ENCODE peak calls at places on chromosomes 3 and 15, in seven cellular contexts. B, P, W, L, H, I and C are unnamed samples.

GRCh38 chr15:92829875-92830274 is 70.2 kb upstream of the CHD2 start:
- DNase-seq in B (no peak), P (no peak), W (no peak), L (no peak), H (no peak), I (no peak), C (no peak)

GRCh38 chr3:58608648-58609047 is 31.5 kb upstream of the FAM107A start:
- DNase-seq in B (no peak), P (no peak), W (no peak), L (no peak), H (no peak), I (peak), C (peak)

GRCh38 chr3:23709987-23710386 is 95.8 kb upstream of the UBE2E1 start:
- DNase-seq in B (no peak), P (no peak), W (no peak), L (no peak), H (no peak), I (no peak), C (no peak)

GRCh38 chr3:127985216-127985615 is 67.0 kb upstream of the SEC61A1 start:
- DNase-seq in B (no peak), P (no peak), W (no peak), L (peak), H (no peak), I (no peak), C (no peak)

GRCh38 chr3:178097576-178097975 is 438.7 kb upstream of the KCNMB2 start:
- DNase-seq in B (peak), P (no peak), W (peak), L (peak), H (no peak), I (no peak), C (peak)

GRCh38 chr3:123096701-123097100 is 29.9 kb downstream of the PDIA5 start:
- DNase-seq in B (peak), P (peak), W (peak), L (peak), H (no peak), I (peak), C (peak)

GRCh38 chr3:37240170-37240945 is 66.0 kb upstream of the LRRFIP2 start:
- DNase-seq in B (no peak), P (no peak), W (no peak), L (no peak), H (no peak), I (no peak), C (no peak)

GRCh38 chr3:98968347-98968746 is 66.9 kb upstream of the DCBLD2 start:
- DNase-seq in B (no peak), P (no peak), W (no peak), L (peak), H (no peak), I (no peak), C (no peak)

GRCh38 chr15:68313501-68314390 is 36.2 kb downstream of the FEM1B start:
- DNase-seq in B (peak), P (no peak), W (no peak), L (no peak), H (no peak), I (no peak), C (no peak)

GRCh38 chr15:78739206-78739605 is 72.1 kb downstream of the ADAMTS7 start:
- DNase-seq in B (no peak), P (no peak), W (no peak), L (no peak), H (no peak), I (no peak), C (no peak)

GRCh38 chr3:22988566-22988965 is 214.6 kb upstream of the UBE2E2 start:
- DNase-seq in B (peak), P (no peak), W (no peak), L (no peak), H (no peak), I (peak), C (no peak)

GRCh38 chr3:171239757-171240503 is 213.4 kb upstream of the SLC2A2 start:
- DNase-seq in B (no peak), P (no peak), W (no peak), L (no peak), H (no peak), I (no peak), C (no peak)

GRCh38 chr3:15812183-15812582 is 14.4 kb upstream of the ANKRD28 start:
- DNase-seq in B (no peak), P (no peak), W (peak), L (peak), H (no peak), I (no peak), C (no peak)

GRCh38 chr3:105626739-105627138 is 242.1 kb downstream of the CBLB start:
- DNase-seq in B (no peak), P (no peak), W (no peak), L (no peak), H (no peak), I (no peak), C (no peak)

GRCh38 chr15:73352082-73352481 is 16.7 kb downstream of the HCN4 start:
- DNase-seq in B (no peak), P (no peak), W (no peak), L (peak), H (no peak), I (peak), C (peak)

GRCh38 chr3:44842376-44842775 is 19.3 kb upstream of the TMEM42 start:
- DNase-seq in B (no peak), P (no peak), W (no peak), L (no peak), H (no peak), I (no peak), C (no peak)

GRCh38 chr15:31302029-31302657 is 24.5 kb upstream of the KLF13 start:
- DNase-seq in B (peak), P (no peak), W (no peak), L (no peak), H (no peak), I (no peak), C (no peak)

GRCh38 chr15:31302778-31303433 is 23.7 kb upstream of the KLF13 start:
- DNase-seq in B (peak), P (no peak), W (no peak), L (no peak), H (no peak), I (no peak), C (no peak)

GRCh38 chr15:31304736-31305365 is 21.8 kb upstream of the KLF13 start:
- DNase-seq in B (peak), P (no peak), W (no peak), L (peak), H (no peak), I (no peak), C (no peak)

GRCh38 chr15:31304074-31304648 is 22.5 kb upstream of the KLF13 start:
- DNase-seq in B (peak), P (no peak), W (no peak), L (no peak), H (no peak), I (no peak), C (no peak)

GRCh38 chr15:31303434-31304073 is 23.1 kb upstream of the KLF13 start:
- DNase-seq in B (peak), P (no peak), W (peak), L (peak), H (no peak), I (peak), C (no peak)
- H3K27ac ChIP-seq in B (no peak), P (peak), W (no peak), L (no peak), H (no peak), I (no peak), C (no peak)

GRCh38 chr15:41411441-41411840 is 5.5 kb upstream of the RTF1 start:
- DNase-seq in B (no peak), P (no peak), W (no peak), L (no peak), H (no peak), I (no peak), C (no peak)
- H3K27ac ChIP-seq in B (no peak), P (no peak), W (no peak), L (no peak), H (peak), I (no peak), C (no peak)

GRCh38 chr15:66359740-66360139 is 3.3 kb upstream of the TIPIN start:
- DNase-seq in B (no peak), P (no peak), W (no peak), L (no peak), H (peak), I (no peak), C (no peak)
- H3K27ac ChIP-seq in B (no peak), P (no peak), W (no peak), L (no peak), H (peak), I (no peak), C (no peak)

GRCh38 chr3:146250449-146251382 is at the start of gene PLSCR4:
- DNase-seq in B (peak), P (no peak), W (peak), L (peak), H (no peak), I (peak), C (peak)
- H3K27ac ChIP-seq in B (peak), P (peak), W (no peak), L (peak), H (no peak), I (peak), C (peak)

GRCh38 chr3:32454111-32454510 is 48.5 kb downstream of the CMTM6 start:
- DNase-seq in B (no peak), P (no peak), W (no peak), L (no peak), H (no peak), I (no peak), C (no peak)

GRCh38 chr3:32451049-32451659 is 51.5 kb downstream of the CMTM6 start:
- DNase-seq in B (no peak), P (no peak), W (no peak), L (no peak), H (no peak), I (no peak), C (no peak)

GRCh38 chr3:32452009-32452408 is 50.6 kb downstream of the CMTM6 start:
- DNase-seq in B (no peak), P (no peak), W (no peak), L (no peak), H (no peak), I (no peak), C (no peak)

GRCh38 chr3:32454731-32455608 is 47.7 kb downstream of the CMTM6 start:
- DNase-seq in B (no peak), P (no peak), W (no peak), L (no peak), H (no peak), I (no peak), C (no peak)

DNA sequence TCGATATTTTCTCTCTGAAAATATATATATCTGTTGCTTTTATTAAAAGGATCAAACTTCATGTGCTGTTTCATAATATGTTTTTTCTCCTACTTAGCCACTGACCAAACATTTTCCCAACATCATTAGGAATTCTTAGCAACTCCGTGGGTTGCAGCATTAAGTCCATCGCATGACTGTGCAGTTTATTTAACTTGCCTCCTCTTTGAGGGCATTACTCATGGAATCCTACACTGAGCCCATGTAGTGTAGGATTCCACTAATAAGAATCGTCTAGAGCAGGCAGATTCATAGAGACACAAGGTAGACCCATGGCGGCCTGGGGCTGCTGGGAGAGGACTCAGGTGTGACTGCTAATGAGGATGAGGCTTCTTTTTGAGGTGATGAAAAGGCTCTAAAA is 49.3 kb downstream of the CMTM6 start:
- DNase-seq in B (no peak), P (no peak), W (peak), L (peak), H (no peak), I (no peak), C (no peak)
- H3K27ac ChIP-seq in B (no peak), P (no peak), W (no peak), L (peak), H (no peak), I (no peak), C (no peak)

GRCh38 chr3:174342206-174342605 is 516.9 kb upstream of the NAALADL2 start:
- DNase-seq in B (no peak), P (no peak), W (no peak), L (no peak), H (no peak), I (no peak), C (no peak)
- H3K27ac ChIP-seq in B (no peak), P (no peak), W (peak), L (no peak), H (no peak), I (no peak), C (no peak)